ENCODE peak calls at places on chromosome 3, in five cellular contexts. One of them, this sample, is unnamed.

GRCh38 chr3:115512565-115513410 is 110.5 kb upstream of the GAP43 start:
- DNase-seq in H9: peak
- DNase-seq in trophoblast cell: no peak
- DNase-seq in neuronal stem cell: peak
- DNase-seq in mesenchymal stem cell: peak
- DNase-seq in this sample: peak

GRCh38 chr3:143775401-143775970 is 72.8 kb downstream of the SLC9A9 start:
- DNase-seq in H9: no peak
- DNase-seq in trophoblast cell: no peak
- DNase-seq in neuronal stem cell: no peak
- DNase-seq in mesenchymal stem cell: peak
- DNase-seq in this sample: peak

GRCh38 chr3:163622384-163622783 is 1455.9 kb downstream of the SI start:
- DNase-seq in H9: peak
- DNase-seq in trophoblast cell: no peak
- DNase-seq in neuronal stem cell: peak
- DNase-seq in mesenchymal stem cell: peak
- DNase-seq in this sample: no peak

GRCh38 chr3:138593488-138594149 is 441 bp downstream of the CEP70 start:
- DNase-seq in H9: peak
- DNase-seq in trophoblast cell: no peak
- DNase-seq in neuronal stem cell: no peak
- DNase-seq in mesenchymal stem cell: no peak
- DNase-seq in this sample: peak

GRCh38 chr3:149009732-149010131 is 18.4 kb downstream of the GYG1 start:
- DNase-seq in H9: no peak
- DNase-seq in trophoblast cell: no peak
- DNase-seq in neuronal stem cell: no peak
- DNase-seq in mesenchymal stem cell: no peak
- DNase-seq in this sample: peak

GRCh38 chr3:87834327-87834726 is 224.5 kb downstream of the CGGBP1 start:
- DNase-seq in H9: no peak
- DNase-seq in trophoblast cell: no peak
- DNase-seq in neuronal stem cell: no peak
- DNase-seq in mesenchymal stem cell: no peak
- DNase-seq in this sample: no peak

GRCh38 chr3:158160958-158161357 is 51.1 kb downstream of the RSRC1 start:
- DNase-seq in H9: no peak
- DNase-seq in trophoblast cell: no peak
- DNase-seq in neuronal stem cell: no peak
- DNase-seq in mesenchymal stem cell: peak
- DNase-seq in this sample: peak

GRCh38 chr3:115077501-115078250 is 69.4 kb downstream of the ZBTB20 start:
- DNase-seq in H9: no peak
- DNase-seq in trophoblast cell: peak
- DNase-seq in neuronal stem cell: no peak
- DNase-seq in mesenchymal stem cell: no peak
- DNase-seq in this sample: peak

GRCh38 chr3:11005686-11006256 is 13.2 kb downstream of the SLC6A1 start:
- DNase-seq in H9: no peak
- DNase-seq in trophoblast cell: no peak
- DNase-seq in neuronal stem cell: no peak
- DNase-seq in mesenchymal stem cell: no peak
- DNase-seq in this sample: peak

GRCh38 chr3:47108546-47108945 is 55.4 kb downstream of the SETD2 start:
- DNase-seq in H9: peak
- DNase-seq in trophoblast cell: no peak
- DNase-seq in neuronal stem cell: peak
- DNase-seq in mesenchymal stem cell: no peak
- DNase-seq in this sample: peak

GRCh38 chr3:126546013-126546412 is 12.7 kb downstream of the C3orf22 start:
- DNase-seq in H9: no peak
- DNase-seq in trophoblast cell: no peak
- DNase-seq in neuronal stem cell: no peak
- DNase-seq in mesenchymal stem cell: no peak
- DNase-seq in this sample: no peak

GRCh38 chr3:14403636-14404395 is 1.4 kb downstream of the SLC6A6 start:
- DNase-seq in H9: no peak
- DNase-seq in trophoblast cell: no peak
- DNase-seq in neuronal stem cell: no peak
- DNase-seq in mesenchymal stem cell: peak
- DNase-seq in this sample: no peak
- H3K14ac ChIP-seq in H9: peak
- H3K14ac ChIP-seq in trophoblast cell: peak
- H3K14ac ChIP-seq in neuronal stem cell: peak
- H3K14ac ChIP-seq in mesenchymal stem cell: no peak
- H3K14ac ChIP-seq in this sample: peak

DNA sequence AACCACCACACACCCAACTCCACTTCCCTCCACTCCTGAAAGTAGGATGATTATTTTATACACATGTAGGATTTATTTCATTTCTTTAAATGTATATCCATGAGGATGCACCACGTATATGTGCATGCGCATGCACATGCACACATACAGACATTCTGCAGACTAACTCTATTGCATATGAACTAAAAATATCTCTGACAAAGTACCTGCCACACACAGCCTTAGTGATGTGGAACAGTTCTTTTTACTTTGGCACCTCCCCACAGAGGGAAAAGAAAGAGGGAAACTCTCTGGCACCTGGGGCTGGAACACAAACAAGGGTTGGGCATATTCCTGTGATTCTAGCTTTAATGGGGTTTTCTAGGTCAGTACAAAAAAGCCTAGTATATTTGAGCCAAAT is 138.2 kb downstream of the CLASP2 start:
- DNase-seq in H9: no peak
- DNase-seq in trophoblast cell: no peak
- DNase-seq in neuronal stem cell: no peak
- DNase-seq in mesenchymal stem cell: no peak
- DNase-seq in this sample: no peak
- H3K14ac ChIP-seq in H9: no peak
- H3K14ac ChIP-seq in trophoblast cell: no peak
- H3K14ac ChIP-seq in neuronal stem cell: no peak
- H3K14ac ChIP-seq in mesenchymal stem cell: no peak
- H3K14ac ChIP-seq in this sample: no peak

DNA sequence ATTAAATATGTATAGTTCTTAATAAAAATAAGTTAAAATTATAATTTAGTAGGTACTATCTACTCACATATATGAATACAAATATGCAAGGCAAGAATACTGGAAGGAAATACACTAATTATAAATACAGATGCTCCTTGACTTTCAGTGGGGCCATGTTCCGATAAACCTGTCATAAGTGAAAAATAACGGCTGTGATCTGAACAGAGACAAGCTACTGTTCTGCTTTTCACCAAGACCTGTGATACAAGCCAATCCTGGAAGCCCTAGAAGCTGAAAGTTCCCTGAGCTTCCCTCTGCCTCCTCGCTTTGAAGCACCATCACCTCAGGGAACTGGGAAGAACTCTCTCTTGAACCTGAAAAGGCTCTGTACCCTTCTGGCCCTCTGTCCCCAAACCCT is 55.4 kb downstream of the SLC12A8 start:
- DNase-seq in H9: no peak
- DNase-seq in trophoblast cell: no peak
- DNase-seq in neuronal stem cell: no peak
- DNase-seq in mesenchymal stem cell: no peak
- DNase-seq in this sample: no peak
- H3K14ac ChIP-seq in H9: no peak
- H3K14ac ChIP-seq in trophoblast cell: no peak
- H3K14ac ChIP-seq in neuronal stem cell: no peak
- H3K14ac ChIP-seq in mesenchymal stem cell: no peak
- H3K14ac ChIP-seq in this sample: no peak

GRCh38 chr3:44128057-44128775 is 113.5 kb upstream of the TOPAZ1 start:
- DNase-seq in H9: peak
- DNase-seq in trophoblast cell: no peak
- DNase-seq in neuronal stem cell: no peak
- DNase-seq in mesenchymal stem cell: no peak
- DNase-seq in this sample: no peak
- H3K14ac ChIP-seq in H9: peak
- H3K14ac ChIP-seq in trophoblast cell: no peak
- H3K14ac ChIP-seq in neuronal stem cell: no peak
- H3K14ac ChIP-seq in mesenchymal stem cell: no peak
- H3K14ac ChIP-seq in this sample: no peak

GRCh38 chr3:75321060-75321459 is 343.1 kb upstream of the FRG2C start:
- DNase-seq in H9: no peak
- DNase-seq in trophoblast cell: no peak
- DNase-seq in neuronal stem cell: no peak
- DNase-seq in mesenchymal stem cell: no peak
- DNase-seq in this sample: no peak
- H3K14ac ChIP-seq in H9: no peak
- H3K14ac ChIP-seq in trophoblast cell: no peak
- H3K14ac ChIP-seq in neuronal stem cell: no peak
- H3K14ac ChIP-seq in mesenchymal stem cell: no peak
- H3K14ac ChIP-seq in this sample: no peak

GRCh38 chr3:1196997-1197396 is 104.2 kb downstream of the CNTN6 start:
- DNase-seq in H9: no peak
- DNase-seq in trophoblast cell: no peak
- DNase-seq in neuronal stem cell: peak
- DNase-seq in mesenchymal stem cell: no peak
- DNase-seq in this sample: no peak
- H3K14ac ChIP-seq in H9: no peak
- H3K14ac ChIP-seq in trophoblast cell: no peak
- H3K14ac ChIP-seq in neuronal stem cell: no peak
- H3K14ac ChIP-seq in mesenchymal stem cell: no peak
- H3K14ac ChIP-seq in this sample: no peak